ENCODE peak calls at places on chromosome 3, in five cellular contexts. C, G, D, R and U are unnamed samples.

GRCh38 chr3:188673509-188674239 is 498.1 kb upstream of the TPRG1 start:
- DNase-seq in C (peak), G (no peak), D (no peak), R (no peak), U (no peak)

GRCh38 chr3:133464573-133464972 is 64.7 kb downstream of the BFSP2 start:
- DNase-seq in C (no peak), G (peak), D (no peak), R (no peak), U (no peak)

GRCh38 chr3:171654809-171655208 is 155.5 kb downstream of the PLD1 start:
- DNase-seq in C (peak), G (no peak), D (no peak), R (no peak), U (peak)

GRCh38 chr3:27533718-27534578 is 49.8 kb upstream of the SLC4A7 start:
- DNase-seq in C (peak), G (no peak), D (no peak), R (no peak), U (peak)

GRCh38 chr3:175704366-175705041 is 845.4 kb downstream of the NAALADL2 start:
- DNase-seq in C (no peak), G (no peak), D (no peak), R (no peak), U (no peak)

GRCh38 chr3:196518999-196519737 is 4.0 kb upstream of the SMCO1 start:
- DNase-seq in C (peak), G (peak), D (peak), R (no peak), U (no peak)

GRCh38 chr3:6799264-6799915 is 61.5 kb upstream of the GRM7 start:
- DNase-seq in C (peak), G (no peak), D (peak), R (no peak), U (no peak)

GRCh38 chr3:12583280-12583679 is 26.4 kb downstream of the MKRN2 start:
- DNase-seq in C (no peak), G (no peak), D (no peak), R (no peak), U (no peak)

GRCh38 chr3:23738946-23739345 is 66.8 kb upstream of the UBE2E1 start:
- DNase-seq in C (peak), G (no peak), D (no peak), R (no peak), U (no peak)

GRCh38 chr3:172877011-172877410 is 126.5 kb downstream of the ECT2 start:
- DNase-seq in C (no peak), G (no peak), D (no peak), R (no peak), U (no peak)

GRCh38 chr3:43523454-43524053 is 98.3 kb downstream of the ANO10 start:
- DNase-seq in C (no peak), G (no peak), D (peak), R (no peak), U (no peak)

GRCh38 chr3:172033392-172033791 is 6.0 kb upstream of the FNDC3B start:
- DNase-seq in C (no peak), G (no peak), D (no peak), R (no peak), U (no peak)

GRCh38 chr3:78506581-78507195 is 1261.1 kb downstream of the ROBO1 start:
- DNase-seq in C (peak), G (no peak), D (no peak), R (no peak), U (no peak)

GRCh38 chr3:20326537-20326936 is 140.5 kb upstream of the SGO1 start:
- DNase-seq in C (no peak), G (no peak), D (no peak), R (no peak), U (no peak)

GRCh38 chr3:150749218-150749617 is 13.8 kb downstream of the SIAH2 start:
- DNase-seq in C (no peak), G (no peak), D (no peak), R (no peak), U (no peak)

GRCh38 chr3:189233225-189233858 is 61.6 kb downstream of the TPRG1 start:
- DNase-seq in C (peak), G (peak), D (no peak), R (no peak), U (no peak)

GRCh38 chr3:138862924-138863775 is 28.4 kb upstream of the PIK3CB start:
- DNase-seq in C (peak), G (no peak), D (no peak), R (no peak), U (no peak)

GRCh38 chr3:158221426-158221825 is 111.5 kb downstream of the RSRC1 start:
- DNase-seq in C (no peak), G (no peak), D (no peak), R (no peak), U (no peak)

GRCh38 chr3:29430558-29430971 is 149.7 kb downstream of the RBMS3 start:
- DNase-seq in C (no peak), G (peak), D (no peak), R (no peak), U (no peak)

GRCh38 chr3:14625443-14625842 is 26.1 kb upstream of the CCDC174 start:
- DNase-seq in C (no peak), G (no peak), D (no peak), R (no peak), U (no peak)

GRCh38 chr3:15361494-15362214 is 29.3 kb upstream of the SH3BP5 start:
- DNase-seq in C (no peak), G (no peak), D (peak), R (no peak), U (no peak)

GRCh38 chr3:4731543-4732111 is 238.5 kb downstream of the ITPR1 start:
- DNase-seq in C (no peak), G (no peak), D (no peak), R (no peak), U (no peak)

GRCh38 chr3:165642761-165643432 is 194.3 kb downstream of the BCHE start:
- DNase-seq in C (peak), G (peak), D (no peak), R (no peak), U (no peak)

GRCh38 chr3:63895422-63896189 is 16.6 kb downstream of the SCAANT1 start:
- DNase-seq in C (no peak), G (no peak), D (no peak), R (no peak), U (no peak)

GRCh38 chr3:98462901-98463300 is at the start of gene OR5K1:
- DNase-seq in C (no peak), G (no peak), D (no peak), R (no peak), U (no peak)

GRCh38 chr3:123783811-123784210 is 100.3 kb downstream of the MYLK start:
- DNase-seq in C (no peak), G (no peak), D (no peak), R (no peak), U (no peak)

GRCh38 chr3:53346514-53346913 is 829 bp downstream of the DCP1A start:
- DNase-seq in C (no peak), G (no peak), D (no peak), R (no peak), U (no peak)